ENCODE peak calls at places on chromosomes 4 and X, in four cellular contexts. One of them, this sample, is unnamed.

GRCh38 chrX:40323977-40324376 is 226.2 kb upstream of the BCOR start:
- DNase-seq in K562: no peak
- DNase-seq in WTC11: no peak
- DNase-seq in GM12878: no peak
- DNase-seq in this sample: no peak

GRCh38 chr4:64430933-64431332 is 21.7 kb upstream of the TECRL start:
- DNase-seq in K562: no peak
- DNase-seq in WTC11: no peak
- DNase-seq in GM12878: no peak
- DNase-seq in this sample: no peak

GRCh38 chr4:149823770-149824221 is 8.2 kb upstream of the IQCM start:
- DNase-seq in K562: no peak
- DNase-seq in WTC11: no peak
- DNase-seq in GM12878: no peak
- DNase-seq in this sample: no peak

GRCh38 chr4:89590102-89590501 is 246.9 kb downstream of the SNCA start:
- DNase-seq in K562: no peak
- DNase-seq in WTC11: no peak
- DNase-seq in GM12878: no peak
- DNase-seq in this sample: no peak

GRCh38 chr4:105509291-105509690 is 35.4 kb upstream of the PPA2 start:
- DNase-seq in K562: no peak
- DNase-seq in WTC11: no peak
- DNase-seq in GM12878: peak
- DNase-seq in this sample: no peak

GRCh38 chrX:136497556-136498048 is at the start of gene HTATSF1:
- DNase-seq in K562: peak
- DNase-seq in WTC11: peak
- DNase-seq in GM12878: no peak
- DNase-seq in this sample: no peak

GRCh38 chr4:128310266-128310697 is 22.7 kb upstream of the PGRMC2 start:
- DNase-seq in K562: no peak
- DNase-seq in WTC11: no peak
- DNase-seq in GM12878: no peak
- DNase-seq in this sample: peak

GRCh38 chr4:151688003-151688784 is 72.6 kb downstream of the GATB start:
- DNase-seq in K562: no peak
- DNase-seq in WTC11: peak
- DNase-seq in GM12878: no peak
- DNase-seq in this sample: no peak

GRCh38 chr4:38757945-38758344 is 24.8 kb downstream of the TLR10 start:
- DNase-seq in K562: no peak
- DNase-seq in WTC11: peak
- DNase-seq in GM12878: no peak
- DNase-seq in this sample: no peak

GRCh38 chrX:19640063-19640462 is 124.8 kb upstream of the MAP3K15 start:
- DNase-seq in K562: no peak
- DNase-seq in WTC11: no peak
- DNase-seq in GM12878: no peak
- DNase-seq in this sample: no peak

GRCh38 chrX:32744906-32745305 is 466.4 kb downstream of the DMD start:
- DNase-seq in K562: no peak
- DNase-seq in WTC11: no peak
- DNase-seq in GM12878: no peak
- DNase-seq in this sample: no peak

GRCh38 chr4:26252349-26252748 is 68.5 kb upstream of the RBPJ start:
- DNase-seq in K562: no peak
- DNase-seq in WTC11: no peak
- DNase-seq in GM12878: peak
- DNase-seq in this sample: peak

GRCh38 chr4:105900541-105900940 is 5.3 kb downstream of the NPNT start:
- DNase-seq in K562: no peak
- DNase-seq in WTC11: no peak
- DNase-seq in GM12878: no peak
- DNase-seq in this sample: no peak

GRCh38 chr4:162640152-162640551 is 476.4 kb upstream of the FSTL5 start:
- DNase-seq in K562: no peak
- DNase-seq in WTC11: no peak
- DNase-seq in GM12878: no peak
- DNase-seq in this sample: no peak

GRCh38 chr4:126661194-126661593 is 971.6 kb upstream of the INTU start:
- DNase-seq in K562: no peak
- DNase-seq in WTC11: no peak
- DNase-seq in GM12878: no peak
- DNase-seq in this sample: no peak

GRCh38 chr4:122762966-122763716 is 30.6 kb downstream of the BBS12 start:
- DNase-seq in K562: no peak
- DNase-seq in WTC11: no peak
- DNase-seq in GM12878: no peak
- DNase-seq in this sample: no peak

GRCh38 chr4:132642196-132642817 is 506.8 kb upstream of the PCDH10 start:
- DNase-seq in K562: peak
- DNase-seq in WTC11: peak
- DNase-seq in GM12878: peak
- DNase-seq in this sample: peak

GRCh38 chrX:132468454-132468853 is 20.4 kb downstream of the MBNL3 start:
- DNase-seq in K562: no peak
- DNase-seq in WTC11: no peak
- DNase-seq in GM12878: no peak
- DNase-seq in this sample: no peak

GRCh38 chrX:132461886-132462285 is 27.0 kb downstream of the MBNL3 start:
- DNase-seq in K562: no peak
- DNase-seq in WTC11: no peak
- DNase-seq in GM12878: no peak
- DNase-seq in this sample: no peak

GRCh38 chrX:132467029-132467428 is 21.8 kb downstream of the MBNL3 start:
- DNase-seq in K562: no peak
- DNase-seq in WTC11: no peak
- DNase-seq in GM12878: no peak
- DNase-seq in this sample: no peak

DNA sequence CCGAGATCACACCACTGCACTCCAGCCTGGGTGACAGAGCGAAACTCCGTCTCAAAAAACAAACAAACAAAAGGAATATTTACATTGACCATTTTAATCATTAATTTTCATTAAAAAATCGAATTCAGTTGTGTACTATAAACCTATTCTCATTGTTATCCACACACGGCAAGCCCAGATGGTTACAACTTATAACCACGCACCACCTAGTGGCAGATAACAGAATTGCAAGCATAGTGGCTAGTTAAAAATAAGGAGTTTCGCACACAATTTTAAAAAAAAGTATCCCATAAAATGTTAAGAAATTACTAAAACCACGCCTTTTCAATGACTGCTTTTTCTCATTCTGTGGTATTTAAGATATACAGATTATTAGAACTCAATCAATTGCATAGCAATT is 25.4 kb downstream of the MBNL3 start:
- DNase-seq in K562: peak
- DNase-seq in WTC11: peak
- DNase-seq in GM12878: no peak
- DNase-seq in this sample: no peak
- TF ChIP-seq ETV6 in K562: no peak
- TF ChIP-seq ETV6 in WTC11: no peak
- TF ChIP-seq ETV6 in GM12878: no peak
- TF ChIP-seq ETV6 in this sample: no peak

GRCh38 chrX:128807367-128807766 is 715.9 kb downstream of the SMARCA1 start:
- DNase-seq in K562: no peak
- DNase-seq in WTC11: no peak
- DNase-seq in GM12878: no peak
- DNase-seq in this sample: no peak
- TF ChIP-seq USF2 in K562: no peak
- TF ChIP-seq USF2 in WTC11: no peak
- TF ChIP-seq USF2 in GM12878: no peak
- TF ChIP-seq USF2 in this sample: no peak

GRCh38 chrX:155070038-155070437 is 898 bp downstream of the CMC4 start:
- DNase-seq in K562: no peak
- DNase-seq in WTC11: no peak
- DNase-seq in GM12878: no peak
- DNase-seq in this sample: no peak

GRCh38 chrX:155070975-155071693 is at the start of the genes BRCC3, CMC4 and MTCP1:
- DNase-seq in K562: peak
- DNase-seq in WTC11: peak
- DNase-seq in GM12878: peak
- DNase-seq in this sample: peak

GRCh38 chrX:155070663-155070974 is 317 bp downstream of the CMC4 start:
- DNase-seq in K562: peak
- DNase-seq in WTC11: peak
- DNase-seq in GM12878: no peak
- DNase-seq in this sample: no peak

GRCh38 chrX:155069414-155069813 is 1.5 kb downstream of the CMC4 start:
- DNase-seq in K562: no peak
- DNase-seq in WTC11: no peak
- DNase-seq in GM12878: no peak
- DNase-seq in this sample: no peak

DNA sequence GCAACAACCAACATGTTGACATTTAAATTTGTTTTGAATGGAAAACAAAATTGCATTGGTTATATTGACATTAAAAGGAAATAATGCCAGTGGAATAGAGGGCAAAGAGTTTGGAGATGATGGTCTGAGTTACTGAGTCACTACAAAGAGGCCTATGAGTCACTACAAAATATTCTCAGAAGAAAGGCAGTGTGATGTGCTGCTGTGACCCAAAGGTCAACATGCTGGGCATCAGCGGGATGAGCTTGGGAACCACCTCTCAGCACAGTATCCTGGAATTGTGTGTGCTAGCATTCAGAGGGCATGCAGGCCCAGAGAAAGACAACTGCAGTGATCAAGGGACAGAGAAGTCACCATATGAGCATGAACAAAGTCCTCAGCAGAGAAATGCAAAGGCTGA is 2.8 kb downstream of the CMC4 start:
- DNase-seq in K562: no peak
- DNase-seq in WTC11: no peak
- DNase-seq in GM12878: no peak
- DNase-seq in this sample: peak
- TF ChIP-seq ETV6 in K562: no peak
- TF ChIP-seq ETV6 in WTC11: no peak
- TF ChIP-seq ETV6 in GM12878: no peak
- TF ChIP-seq ETV6 in this sample: no peak

GRCh38 chr4:39873823-39874222 is 103.9 kb downstream of the PDS5A start:
- DNase-seq in K562: no peak
- DNase-seq in WTC11: no peak
- DNase-seq in GM12878: no peak
- DNase-seq in this sample: no peak
- TF ChIP-seq USF2 in K562: no peak
- TF ChIP-seq USF2 in WTC11: no peak
- TF ChIP-seq USF2 in GM12878: no peak
- TF ChIP-seq USF2 in this sample: no peak